ENCODE peak calls at places on chromosomes 6 and 20, in four cellular contexts. One of them, this sample, is unnamed.
A peak's percentile ranks its signal among the peaks of the same experiment; 100 is the strongest.

GRCh38 chr6:111689946-111690345 is 84.3 kb upstream of the TRAF3IP2 start:
- DNase-seq in hippocampal formation: no peak
- DNase-seq in aorta: no peak
- DNase-seq in fibroblast of lung: no peak
- DNase-seq in this sample: no peak

GRCh38 chr6:132483779-132484679 is 28.9 kb downstream of the STX7 start:
- DNase-seq in hippocampal formation: peak; percentile 78
- DNase-seq in aorta: no peak
- DNase-seq in fibroblast of lung: peak; percentile 54
- DNase-seq in this sample: peak; percentile 33

GRCh38 chr20:62983210-62983609 is 23.6 kb downstream of the BHLHE23 start:
- DNase-seq in hippocampal formation: no peak
- DNase-seq in aorta: no peak
- DNase-seq in fibroblast of lung: no peak
- DNase-seq in this sample: no peak

GRCh38 chr6:169323221-169323620 is 69.6 kb upstream of the THBS2 start:
- DNase-seq in hippocampal formation: no peak
- DNase-seq in aorta: no peak
- DNase-seq in fibroblast of lung: no peak
- DNase-seq in this sample: no peak

GRCh38 chr6:43981363-43981990 is 145.8 kb downstream of the MRPL14 start:
- DNase-seq in hippocampal formation: no peak
- DNase-seq in aorta: no peak
- DNase-seq in fibroblast of lung: no peak
- DNase-seq in this sample: no peak

GRCh38 chr6:169915769-169916550 is 164.5 kb downstream of the ERMARD start:
- DNase-seq in hippocampal formation: no peak
- DNase-seq in aorta: no peak
- DNase-seq in fibroblast of lung: no peak
- DNase-seq in this sample: no peak

GRCh38 chr20:24149881-24150307 is 161.3 kb upstream of the GGTLC1 start:
- DNase-seq in hippocampal formation: no peak
- DNase-seq in aorta: no peak
- DNase-seq in fibroblast of lung: no peak
- DNase-seq in this sample: no peak

GRCh38 chr6:129320892-129321291 is 389.1 kb downstream of the ARHGAP18 start:
- DNase-seq in hippocampal formation: no peak
- DNase-seq in aorta: no peak
- DNase-seq in fibroblast of lung: no peak
- DNase-seq in this sample: no peak

GRCh38 chr20:1122388-1123315 is 4.2 kb downstream of the PSMF1 start:
- DNase-seq in hippocampal formation: no peak
- DNase-seq in aorta: peak; percentile 56
- DNase-seq in fibroblast of lung: peak; percentile 31
- DNase-seq in this sample: no peak

GRCh38 chr6:18414102-18414501 is 27.0 kb downstream of the RNF144B start:
- DNase-seq in hippocampal formation: no peak
- DNase-seq in aorta: no peak
- DNase-seq in fibroblast of lung: no peak
- DNase-seq in this sample: no peak

GRCh38 chr20:26169506-26169905 is 472.9 kb upstream of the ZNF337 start:
- DNase-seq in hippocampal formation: no peak
- DNase-seq in aorta: no peak
- DNase-seq in fibroblast of lung: peak; percentile 84
- DNase-seq in this sample: no peak

GRCh38 chr20:4782373-4782772 is 60.7 kb downstream of the PRND start:
- DNase-seq in hippocampal formation: no peak
- DNase-seq in aorta: no peak
- DNase-seq in fibroblast of lung: no peak
- DNase-seq in this sample: no peak

GRCh38 chr6:169793408-169793807 is 42.0 kb downstream of the ERMARD start:
- DNase-seq in hippocampal formation: no peak
- DNase-seq in aorta: no peak
- DNase-seq in fibroblast of lung: no peak
- DNase-seq in this sample: no peak

This sample was measured in head of caudate nucleus.